ENCODE peak calls at places on chromosomes 7 and 10, in nine cellular contexts. O is fibroblast of pulmonary artery; L is HEK293T; Z is T-helper 9 cell; M is NCI-H2081 treated with DMSO at 0.1 percent for 48 hours; T is activated naive CD4-positive, alpha-beta T cell; S is heart right ventricle; N is astrocyte of the spinal cord; C is Panc1. K is an unnamed sample.

GRCh38 chr10:20948723-20949327 is 51.7 kb upstream of the NEBL start:
- DNase-seq in O (no peak), L (no peak), Z (no peak), M (no peak), T (no peak), S (no peak), N (no peak), C (no peak), K (no peak)

GRCh38 chr7:157576415-157576814 is 239.6 kb downstream of the DNAJB6 start:
- DNase-seq in O (no peak), L (no peak), Z (peak), M (no peak), T (no peak), S (no peak), N (no peak), C (no peak), K (no peak)

GRCh38 chr7:155584763-155585531 is 38.6 kb upstream of the CNPY1 start:
- DNase-seq in O (no peak), L (no peak), Z (no peak), M (no peak), T (no peak), S (no peak), N (no peak), C (no peak), K (peak)

GRCh38 chr7:69832356-69832755 is 234.1 kb downstream of the AUTS2 start:
- DNase-seq in O (no peak), L (no peak), Z (no peak), M (no peak), T (no peak), S (no peak), N (no peak), C (no peak), K (no peak)

GRCh38 chr7:127736511-127736910 is 84.5 kb downstream of the SND1 start:
- DNase-seq in O (no peak), L (no peak), Z (no peak), M (no peak), T (no peak), S (no peak), N (no peak), C (no peak), K (no peak)

GRCh38 chr7:91266067-91266930 is 2.1 kb downstream of the FZD1 start:
- DNase-seq in O (no peak), L (no peak), Z (no peak), M (no peak), T (no peak), S (peak), N (no peak), C (no peak), K (no peak)

GRCh38 chr10:49230004-49230403 is 41.8 kb upstream of the TMEM273 start:
- DNase-seq in O (no peak), L (no peak), Z (no peak), M (no peak), T (no peak), S (no peak), N (no peak), C (no peak), K (no peak)

GRCh38 chr7:25911738-25912607 is 240.0 kb upstream of the NFE2L3 start:
- DNase-seq in O (no peak), L (no peak), Z (no peak), M (peak), T (no peak), S (no peak), N (no peak), C (no peak), K (no peak)

GRCh38 chr10:420154-421121 is 269.0 kb downstream of the DIP2C start:
- DNase-seq in O (peak), L (no peak), Z (no peak), M (no peak), T (no peak), S (no peak), N (no peak), C (no peak), K (no peak)

GRCh38 chr7:8389898-8390642 is 43.3 kb upstream of the NXPH1 start:
- DNase-seq in O (no peak), L (peak), Z (no peak), M (no peak), T (no peak), S (no peak), N (no peak), C (no peak), K (no peak)

GRCh38 chr10:78898341-78899097 is 170.2 kb upstream of the ZMIZ1 start:
- DNase-seq in O (no peak), L (no peak), Z (no peak), M (no peak), T (no peak), S (no peak), N (no peak), C (no peak), K (no peak)

GRCh38 chr10:69862882-69863530 is 61.3 kb downstream of the COL13A1 start:
- DNase-seq in O (no peak), L (no peak), Z (no peak), M (no peak), T (no peak), S (no peak), N (no peak), C (no peak), K (no peak)

GRCh38 chr10:14356921-14357320 is 26.2 kb upstream of the FRMD4A start:
- DNase-seq in O (peak), L (no peak), Z (no peak), M (no peak), T (no peak), S (no peak), N (peak), C (no peak), K (no peak)

GRCh38 chr7:155343150-155343549 is 45.5 kb downstream of the INSIG1 start:
- DNase-seq in O (no peak), L (no peak), Z (no peak), M (no peak), T (no peak), S (no peak), N (no peak), C (no peak), K (no peak)

GRCh38 chr7:113267885-113268284 is 149.5 kb upstream of the SMIM30 start:
- DNase-seq in O (peak), L (no peak), Z (no peak), M (no peak), T (no peak), S (no peak), N (no peak), C (no peak), K (peak)

GRCh38 chr7:125396466-125397151 is 467.0 kb upstream of the POT1 start:
- DNase-seq in O (no peak), L (no peak), Z (no peak), M (no peak), T (no peak), S (no peak), N (no peak), C (no peak), K (no peak)

GRCh38 chr7:2821842-2822507 is 22.1 kb downstream of the GNA12 start:
- DNase-seq in O (peak), L (no peak), Z (no peak), M (no peak), T (no peak), S (no peak), N (peak), C (no peak), K (peak)

GRCh38 chr10:44195120-44196007 is 189.5 kb downstream of the CXCL12 start:
- DNase-seq in O (peak), L (no peak), Z (no peak), M (no peak), T (no peak), S (peak), N (peak), C (no peak), K (peak)

GRCh38 chr10:96512997-96513685 is 585 bp downstream of the TLL2 start:
- DNase-seq in O (peak), L (peak), Z (peak), M (no peak), T (no peak), S (no peak), N (peak), C (no peak), K (peak)

GRCh38 chr7:44394636-44395035 is 69.2 kb upstream of the CAMK2B start:
- DNase-seq in O (no peak), L (no peak), Z (no peak), M (no peak), T (no peak), S (no peak), N (no peak), C (no peak), K (no peak)

GRCh38 chr7:139457153-139457946 is 26.1 kb downstream of the KLRG2 start:
- DNase-seq in O (peak), L (no peak), Z (no peak), M (no peak), T (no peak), S (no peak), N (no peak), C (no peak), K (peak)

GRCh38 chr7:151876899-151877777 is at the start of gene PRKAG2:
- DNase-seq in O (peak), L (peak), Z (peak), M (peak), T (peak), S (peak), N (peak), C (no peak), K (peak)

GRCh38 chr10:123717336-123717735 is 51.2 kb downstream of the GPR26 start:
- DNase-seq in O (no peak), L (no peak), Z (no peak), M (no peak), T (no peak), S (no peak), N (no peak), C (no peak), K (no peak)

GRCh38 chr10:103854687-103855423 is 521 bp downstream of the SH3PXD2A start:
- DNase-seq in O (no peak), L (peak), Z (no peak), M (no peak), T (no peak), S (peak), N (peak), C (no peak), K (no peak)

GRCh38 chr10:122530177-122530576 is 30.4 kb upstream of the DMBT1 start:
- DNase-seq in O (peak), L (no peak), Z (no peak), M (no peak), T (no peak), S (peak), N (peak), C (no peak), K (no peak)

GRCh38 chr7:81402227-81402626 is 367.6 kb downstream of the HGF start:
- DNase-seq in O (peak), L (no peak), Z (no peak), M (no peak), T (no peak), S (no peak), N (peak), C (no peak), K (peak)

GRCh38 chr10:13745271-13745670 is 158.5 kb downstream of the PRPF18 start:
- DNase-seq in O (no peak), L (no peak), Z (no peak), M (no peak), T (no peak), S (no peak), N (no peak), C (no peak), K (no peak)

GRCh38 chr7:19508124-19508523 is 200.7 kb downstream of the POLR1F start:
- DNase-seq in O (no peak), L (no peak), Z (no peak), M (peak), T (no peak), S (no peak), N (peak), C (no peak), K (peak)

GRCh38 chr10:102118867-102119266 is 1.3 kb downstream of the LDB1 start:
- DNase-seq in O (peak), L (no peak), Z (no peak), M (no peak), T (no peak), S (peak), N (peak), C (no peak), K (peak)

GRCh38 chr10:32318476-32318896 is 28.5 kb downstream of the EPC1 start:
- DNase-seq in O (no peak), L (no peak), Z (no peak), M (no peak), T (no peak), S (peak), N (no peak), C (no peak), K (no peak)

GRCh38 chr7:27901028-27901760 is 161.2 kb downstream of the TAX1BP1 start:
- DNase-seq in O (peak), L (no peak), Z (no peak), M (no peak), T (no peak), S (no peak), N (peak), C (no peak), K (peak)

GRCh38 chr10:96673318-96674099 is 46.8 kb downstream of the PIK3AP1 start:
- DNase-seq in O (peak), L (no peak), Z (no peak), M (no peak), T (no peak), S (peak), N (peak), C (no peak), K (peak)

GRCh38 chr10:32326119-32326518 is 20.8 kb downstream of the EPC1 start:
- DNase-seq in O (no peak), L (no peak), Z (no peak), M (no peak), T (no peak), S (no peak), N (no peak), C (no peak), K (no peak)

GRCh38 chr10:113199459-113199858 is 249.4 kb downstream of the TCF7L2 start:
- DNase-seq in O (peak), L (no peak), Z (no peak), M (no peak), T (no peak), S (no peak), N (peak), C (no peak), K (peak)

GRCh38 chr7:85573849-85574248 is 387.0 kb upstream of the SEMA3D start:
- DNase-seq in O (no peak), L (no peak), Z (no peak), M (no peak), T (no peak), S (no peak), N (no peak), C (no peak), K (no peak)

GRCh38 chr7:135236727-135237126 is 3.1 kb downstream of the STRA8 start:
- DNase-seq in O (no peak), L (no peak), Z (no peak), M (no peak), T (no peak), S (no peak), N (no peak), C (no peak), K (no peak)

K was measured in iris pigment epithelial cell.